ENCODE peak calls at places on chromosomes 5 and 9, in six cellular contexts. R is naive thymus-derived CD8-positive, alpha-beta T cell; V is stimulated activated CD8-positive, alpha-beta memory T cell treated with anti-CD3 and anti-CD28 coated beads, Interleukin-2, amount 100 ng/mL, for 48 hours; W is HTR-8/SVneo; C is endothelial cell; N is lung microvascular endothelial cell. D is an unnamed sample.

GRCh38 chr5:151270599-151270998 is 17.6 kb downstream of the GM2A start:
- DNase-seq in V (no peak), N (peak), W (no peak), C (no peak), R (no peak), D (no peak)

GRCh38 chr9:70795841-70796240 is 325.6 kb downstream of the TRPM3 start:
- DNase-seq in R (no peak), C (no peak), V (no peak), W (no peak), N (no peak), D (no peak)

GRCh38 chr5:175711031-175711430 is 53.2 kb downstream of the HRH2 start:
- DNase-seq in W (no peak), V (no peak), N (no peak), R (no peak), C (no peak), D (no peak)

GRCh38 chr9:104885818-104886709 is 41.9 kb downstream of the ABCA1 start:
- DNase-seq in V (no peak), R (no peak), C (no peak), N (no peak), W (no peak), D (no peak)

GRCh38 chr5:66234241-66234640 is 90.1 kb downstream of the SREK1 start:
- DNase-seq in C (no peak), W (no peak), N (no peak), V (no peak), R (no peak), D (no peak)

GRCh38 chr5:37043693-37044092 is 167.1 kb downstream of the NIPBL start:
- DNase-seq in V (no peak), R (no peak), N (peak), W (no peak), C (no peak), D (no peak)

GRCh38 chr5:169827769-169828168 is 152.5 kb downstream of the INSYN2B start:
- DNase-seq in V (no peak), N (no peak), R (no peak), W (no peak), C (no peak), D (no peak)

GRCh38 chr5:78594946-78595921 is 53.3 kb downstream of the LHFPL2 start:
- DNase-seq in C (no peak), R (no peak), N (peak), V (no peak), W (peak), D (no peak)

GRCh38 chr9:14051459-14051858 is 262.5 kb downstream of the NFIB start:
- DNase-seq in C (no peak), W (no peak), V (no peak), R (no peak), N (peak), D (no peak)

GRCh38 chr5:126208691-126209090 is 214.5 kb upstream of the GRAMD2B start:
- DNase-seq in C (no peak), R (no peak), W (no peak), V (no peak), N (no peak), D (no peak)

GRCh38 chr9:136821333-136822031 is 13.7 kb downstream of the RABL6 start:
- DNase-seq in R (no peak), C (peak), W (no peak), V (no peak), N (peak), D (no peak)

GRCh38 chr9:2336055-2336454 is 285.5 kb upstream of the VLDLR start:
- DNase-seq in N (peak), R (no peak), V (no peak), C (no peak), W (no peak), D (no peak)

GRCh38 chr9:137865581-137866145 is 11.9 kb upstream of the CACNA1B start:
- DNase-seq in R (no peak), C (no peak), V (no peak), N (no peak), W (no peak), D (no peak)

GRCh38 chr9:38036359-38037084 is 32.5 kb downstream of the SHB start:
- DNase-seq in W (no peak), C (no peak), V (no peak), N (no peak), R (no peak), D (no peak)

GRCh38 chr9:108057421-108058136 is 568.0 kb upstream of the KLF4 start:
- DNase-seq in W (peak), N (peak), V (no peak), R (no peak), C (no peak), D (no peak)

GRCh38 chr5:98309785-98310566 is 463.5 kb upstream of the RGMB start:
- DNase-seq in R (no peak), W (peak), C (peak), N (peak), V (no peak), D (no peak)

GRCh38 chr5:93092349-93093105 is 488.5 kb downstream of the NR2F1-AS1 start:
- DNase-seq in C (no peak), R (no peak), N (peak), V (no peak), W (no peak), D (no peak)

GRCh38 chr5:36881304-36881703 is 4.7 kb downstream of the NIPBL start:
- DNase-seq in N (no peak), R (no peak), W (no peak), V (no peak), C (no peak), D (no peak)

D was measured in DMS 273 treated with DMSO at 0.1 percent for 48 hours.